ENCODE peak calls at places on chromosomes 6 and 20, in six cellular contexts. O is RPMI8226; Q is stimulated activated CD4-positive, alpha-beta T cell treated with anti-CD3 and anti-CD28 coated beads, Interleukin-12 subunit alpha, Interleukin-12 subunit beta, amount 100 ng/mL, for 48 hours; J is spleen; B is A549; N is ELF-1. Y is an unnamed sample.

GRCh38 chr6:87929843-87930288 is 117.8 kb upstream of the SPACA1 start:
- DNase-seq in O (peak; percentile 82), B (peak; percentile 75), N (peak; percentile 91), J (peak; percentile 88), Q (peak; percentile 45), Y (peak; percentile 78)

GRCh38 chr20:21781446-21782075 is 76.1 kb downstream of the PAX1 start:
- DNase-seq in Q (no peak), N (no peak), O (no peak), B (no peak), J (no peak), Y (no peak)

GRCh38 chr6:33113720-33114119 is 37.9 kb downstream of the HLA-DPB1 start:
- DNase-seq in N (no peak), O (no peak), B (no peak), Q (no peak), J (no peak), Y (no peak)

GRCh38 chr6:108653864-108654402 is 93.2 kb downstream of the FOXO3 start:
- DNase-seq in B (no peak), J (no peak), Q (no peak), N (no peak), O (peak; percentile 39), Y (no peak)

GRCh38 chr20:50625986-50626677 is 65.2 kb downstream of the RIPOR3 start:
- DNase-seq in O (no peak), N (peak; percentile 93), Q (peak; percentile 8), B (peak; percentile 67), J (no peak), Y (peak; percentile 79)

GRCh38 chr20:63098195-63098810 is 91.5 kb upstream of the BHLHE23 start:
- DNase-seq in B (no peak), O (no peak), Q (no peak), J (peak; percentile 25), N (no peak), Y (peak; percentile 41)

GRCh38 chr6:17349437-17349836 is 44.0 kb upstream of the CAP2 start:
- DNase-seq in J (no peak), O (no peak), Q (no peak), B (peak; percentile 28), N (no peak), Y (no peak)

GRCh38 chr6:81623106-81623834 is 129.2 kb downstream of the TENT5A start:
- DNase-seq in N (no peak), O (no peak), J (no peak), Q (no peak), B (no peak), Y (no peak)

GRCh38 chr6:75922226-75922625 is 150.2 kb downstream of the IMPG1 start:
- DNase-seq in Q (no peak), O (no peak), N (no peak), J (no peak), B (no peak), Y (no peak)

GRCh38 chr6:26464014-26464413 is 6.3 kb downstream of the BTN2A1 start:
- DNase-seq in Q (no peak), B (no peak), J (no peak), O (no peak), N (no peak), Y (no peak)

GRCh38 chr6:167559675-167560479 is 235.0 kb downstream of the TTLL2 start:
- DNase-seq in J (no peak), N (no peak), O (no peak), Q (no peak), B (no peak), Y (no peak)

GRCh38 chr6:157982297-157982579 is 575 bp downstream of the SYNJ2 start:
- DNase-seq in B (peak; percentile 30), Q (peak; percentile 19), O (peak; percentile 80), N (peak; percentile 64), J (no peak), Y (no peak)

GRCh38 chr6:1311400-1312192 is at the start of gene FOXQ1:
- DNase-seq in J (peak; percentile 56), O (peak; percentile 14), N (peak; percentile 36), Q (no peak), B (no peak), Y (no peak)

GRCh38 chr6:40436685-40437604 is 150.2 kb downstream of the LRFN2 start:
- DNase-seq in B (no peak), Q (no peak), O (peak; percentile 16), N (no peak), J (no peak), Y (no peak)

GRCh38 chr6:152457949-152458624 is 179.1 kb downstream of the SYNE1 start:
- DNase-seq in J (no peak), Q (no peak), B (no peak), O (no peak), N (no peak), Y (no peak)

GRCh38 chr6:144657691-144658090 is 372.6 kb downstream of the UTRN start:
- DNase-seq in Q (no peak), N (peak; percentile 22), B (no peak), O (no peak), J (no peak), Y (no peak)

GRCh38 chr6:112004397-112005341 is 49.2 kb upstream of the CCN6 start:
- DNase-seq in N (no peak), J (no peak), B (no peak), O (no peak), Q (no peak), Y (peak; percentile 63)

GRCh38 chr20:61520761-61521460 is 268.9 kb downstream of the CDH4 start:
- DNase-seq in Q (no peak), J (peak; percentile 27), B (no peak), N (peak; percentile 32), O (peak; percentile 33), Y (no peak)

GRCh38 chr6:109513571-109514071 is 30.6 kb upstream of the ZBTB24 start:
- DNase-seq in J (no peak), O (no peak), B (no peak), Q (no peak), N (no peak), Y (no peak)

GRCh38 chr20:6081236-6081635 is 27.4 kb upstream of the LRRN4 start:
- DNase-seq in O (no peak), J (no peak), N (no peak), Q (no peak), B (no peak), Y (no peak)

GRCh38 chr6:149190228-149190831 is 127.2 kb upstream of the TAB2 start:
- DNase-seq in B (no peak), O (peak; percentile 47), J (peak; percentile 88), N (peak; percentile 72), Q (peak; percentile 55), Y (peak; percentile 83)

GRCh38 chr6:162726997-162727346 is 594 bp downstream of the PRKN start:
- DNase-seq in B (peak; percentile 8), J (no peak), O (peak; percentile 16), Q (no peak), N (no peak), Y (no peak)

GRCh38 chr6:125444234-125444949 is 142.6 kb upstream of the HDDC2 start:
- DNase-seq in Q (no peak), O (peak; percentile 20), N (no peak), J (no peak), B (no peak), Y (no peak)

GRCh38 chr6:27176096-27176495 is 71.4 kb upstream of the PRSS16 start:
- DNase-seq in Q (no peak), O (no peak), J (no peak), N (peak; percentile 45), B (no peak), Y (no peak)

GRCh38 chr6:42316390-42316970 is 98.8 kb upstream of the MRPS10 start:
- DNase-seq in O (no peak), Q (no peak), B (no peak), J (no peak), N (peak; percentile 49), Y (no peak)

GRCh38 chr20:8935878-8936277 is 133.0 kb upstream of the PLCB4 start:
- DNase-seq in O (no peak), Q (no peak), N (no peak), B (no peak), J (no peak), Y (no peak)

GRCh38 chr6:10383312-10384063 is 31.4 kb downstream of the TFAP2A start:
- DNase-seq in J (no peak), Q (no peak), N (peak; percentile 77), B (peak; percentile 56), O (no peak), Y (no peak)

GRCh38 chr20:40654876-40655275 is 34.2 kb downstream of the MAFB start:
- DNase-seq in J (no peak), Q (no peak), N (no peak), B (no peak), O (no peak), Y (no peak)

GRCh38 chr6:11585426-11586016 is 48.0 kb downstream of the TMEM170B start:
- DNase-seq in N (no peak), B (peak; percentile 28), O (peak; percentile 53), J (no peak), Q (peak; percentile 9), Y (no peak)

GRCh38 chr6:137637161-137637560 is 143.0 kb upstream of the OLIG3 start:
- DNase-seq in N (no peak), B (no peak), J (no peak), Q (no peak), O (no peak), Y (no peak)

GRCh38 chr6:42281016-42281533 is 63.4 kb upstream of the MRPS10 start:
- DNase-seq in Q (no peak), J (no peak), B (no peak), O (no peak), N (peak; percentile 7), Y (no peak)

GRCh38 chr20:63064310-63064709 is 57.5 kb upstream of the BHLHE23 start:
- DNase-seq in O (peak; percentile 96), N (no peak), Q (no peak), J (peak; percentile 44), B (no peak), Y (no peak)